ENCODE peak calls at places on chromosomes 4 and X, in nine cellular contexts. F is psoas muscle; K is ascending aorta; A is fibroblast of mammary gland; U is heart left ventricle; X is GM23338; T is activated CD8-positive, alpha-beta T cell treated with anti-CD3 and anti-CD28 coated beads for 36 hours; C is kidney epithelial cell; M is A549. J is an unnamed sample.

GRCh38 chr4:165355900-165356300 is 22.9 kb upstream of the CPE start:
- DNase-seq in F (no peak), K (no peak), A (peak; percentile 64), U (no peak), X (peak; percentile 82), T (peak; percentile 51), C (no peak), M (peak; percentile 29), J (peak; percentile 27)

GRCh38 chrX:118383120-118383519 is 37.2 kb downstream of the WDR44 start:
- DNase-seq in F (no peak), K (no peak), A (peak; percentile 11), U (no peak), X (no peak), T (no peak), C (no peak), M (no peak), J (no peak)

GRCh38 chr4:94488667-94489066 is 36.9 kb downstream of the PDLIM5 start:
- DNase-seq in F (no peak), K (no peak), A (peak; percentile 52), U (no peak), X (no peak), T (no peak), C (peak; percentile 43), M (peak; percentile 82), J (no peak)

GRCh38 chr4:138222041-138222440 is 20.1 kb downstream of the SLC7A11 start:
- DNase-seq in F (no peak), K (no peak), A (peak; percentile 61), U (no peak), X (no peak), T (no peak), C (no peak), M (peak; percentile 89), J (no peak)

GRCh38 chr4:11623726-11624037 is 195.0 kb upstream of the HS3ST1 start:
- DNase-seq in F (no peak), K (no peak), A (no peak), U (no peak), X (peak; percentile 72), T (peak; percentile 27), C (no peak), M (peak; percentile 55), J (peak; percentile 54)

GRCh38 chr4:38856046-38856445 is 571 bp downstream of the TLR6 start:
- DNase-seq in F (no peak), K (no peak), A (no peak), U (no peak), X (no peak), T (peak; percentile 24), C (no peak), M (peak; percentile 39), J (no peak)

GRCh38 chr4:153204247-153205027 is at the start of gene TRIM2:
- DNase-seq in F (peak; percentile 64), K (peak; percentile 69), A (peak; percentile 81), U (peak; percentile 67), X (peak; percentile 95), T (peak; percentile 10), C (peak; percentile 68), M (no peak), J (peak; percentile 81)

GRCh38 chr4:69096111-69096656 is at the start of gene UGT2B7:
- DNase-seq in F (no peak), K (no peak), A (no peak), U (no peak), X (no peak), T (no peak), C (no peak), M (peak; percentile 74), J (no peak)

GRCh38 chr4:174340714-174341113 is 57.0 kb downstream of the CEP44 start:
- DNase-seq in F (no peak), K (no peak), A (peak; percentile 82), U (no peak), X (no peak), T (no peak), C (no peak), M (peak; percentile 40), J (no peak)

GRCh38 chrX:148290937-148291336 is 209.5 kb upstream of the AFF2 start:
- DNase-seq in F (no peak), K (no peak), A (no peak), U (no peak), X (peak; percentile 15), T (no peak), C (no peak), M (no peak), J (no peak)

GRCh38 chr4:40552536-40552935 is 77.1 kb downstream of the RBM47 start:
- DNase-seq in F (no peak), K (no peak), A (no peak), U (no peak), X (peak; percentile 58), T (no peak), C (no peak), M (peak; percentile 55), J (no peak)

GRCh38 chr4:102715057-102715456 is 45.7 kb downstream of the MANBA start:
- DNase-seq in F (no peak), K (no peak), A (peak; percentile 23), U (no peak), X (peak; percentile 35), T (no peak), C (no peak), M (no peak), J (no peak)

GRCh38 chr4:7978489-7978888 is 38.8 kb upstream of the AFAP1 start:
- DNase-seq in F (no peak), K (no peak), A (no peak), U (no peak), X (peak; percentile 44), T (no peak), C (no peak), M (no peak), J (peak; percentile 75)

GRCh38 chr4:112348488-112349158 is 51.5 kb downstream of the ALPK1 start:
- DNase-seq in F (peak; percentile 72), K (no peak), A (peak; percentile 73), U (peak; percentile 73), X (peak; percentile 75), T (no peak), C (peak; percentile 12), M (peak; percentile 63), J (no peak)
- TF ChIP-seq CTCF in F (peak; percentile 22), K (no peak), A (peak; percentile 17), U (peak; percentile 43), X (peak; percentile 50), T (no peak), C (peak; percentile 17), M (no peak), J (no peak)

GRCh38 chr4:5710962-5711478 is at the start of gene EVC:
- DNase-seq in F (peak; percentile 81), K (peak; percentile 92), A (peak; percentile 77), U (peak; percentile 86), X (peak; percentile 71), T (peak; percentile 39), C (peak; percentile 47), M (peak; percentile 70), J (no peak)
- TF ChIP-seq CTCF in F (no peak), K (no peak), A (no peak), U (no peak), X (no peak), T (no peak), C (no peak), M (no peak), J (no peak)

GRCh38 chr4:25900901-25901500 is 13.0 kb upstream of the SMIM20 start:
- DNase-seq in F (no peak), K (no peak), A (no peak), U (peak; percentile 40), X (no peak), T (no peak), C (no peak), M (no peak), J (no peak)

GRCh38 chr4:25904748-25905082 is 9.3 kb upstream of the SMIM20 start:
- DNase-seq in F (no peak), K (no peak), A (no peak), U (no peak), X (no peak), T (no peak), C (no peak), M (no peak), J (no peak)

GRCh38 chr4:25903905-25904747 is 9.9 kb upstream of the SMIM20 start:
- DNase-seq in F (no peak), K (no peak), A (no peak), U (no peak), X (no peak), T (no peak), C (no peak), M (no peak), J (no peak)

GRCh38 chr4:25908491-25908901 is 5.5 kb upstream of the SMIM20 start:
- DNase-seq in F (no peak), K (no peak), A (peak; percentile 99), U (no peak), X (no peak), T (no peak), C (peak; percentile 91), M (peak; percentile 39), J (peak; percentile 33)

GRCh38 chr4:25905371-25905770 is 8.6 kb upstream of the SMIM20 start:
- DNase-seq in F (no peak), K (no peak), A (no peak), U (no peak), X (no peak), T (no peak), C (no peak), M (no peak), J (no peak)
- TF ChIP-seq CTCF in F (no peak), K (no peak), A (no peak), U (no peak), X (no peak), T (no peak), C (no peak), M (no peak), J (no peak)

DNA sequence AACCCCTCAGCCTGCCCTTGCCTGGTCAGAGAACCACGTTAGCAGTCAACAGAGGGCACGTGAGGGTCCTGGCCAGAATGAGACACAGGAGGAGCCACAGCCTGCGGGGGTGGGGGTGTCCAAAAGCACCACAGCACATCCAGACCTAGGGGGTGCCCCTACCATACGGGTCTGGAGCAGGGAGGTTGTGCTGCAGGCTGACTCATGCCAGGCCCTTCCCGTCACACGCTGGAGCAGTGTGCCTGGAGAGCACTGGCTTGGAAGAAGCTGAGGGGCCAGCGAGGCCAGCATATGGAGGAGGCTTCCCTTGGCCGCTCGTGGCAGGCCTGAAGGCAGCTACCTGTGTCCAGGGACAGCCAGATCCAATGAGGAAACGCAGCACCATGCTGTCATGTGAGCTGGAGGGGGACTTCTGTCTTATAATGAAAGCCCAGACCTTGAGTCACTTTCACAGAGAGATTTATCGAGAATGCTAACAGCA is 1.5 kb upstream of the IRAK1 start:
- DNase-seq in F (no peak), K (no peak), A (peak; percentile 74), U (no peak), X (no peak), T (peak; percentile 47), C (peak; percentile 31), M (no peak), J (no peak)
- TF ChIP-seq CTCF in F (no peak), K (no peak), A (no peak), U (no peak), X (no peak), T (no peak), C (no peak), M (no peak), J (no peak)

J was measured in Calu3.